ENCODE peak calls at places on chromosomes 13 and 19, in nine cellular contexts. S is COR-L47; E is body of pancreas; Z is small intestine; G is activated CD4-positive, alpha-beta T cell treated with anti-CD3 and anti-CD28 coated beads, Interleukin-2, amount 50 U/mL, for 24 hours; O is HCEC 1CT; D is stimulated activated CD4-positive, alpha-beta T cell treated with anti-CD3 and anti-CD28 coated beads, TNF-alpha, amount 100 ng/mL, for 48 hours; L is EH; J is NCI-H774. Q is an unnamed sample.
A peak's percentile ranks its signal among the peaks of the same experiment; 100 is the strongest.

GRCh38 chr19:45863840-45864628 is at the start of gene FOXA3:
- DNase-seq in S (peak; percentile 37), E (peak; percentile 82), Z (peak; percentile 80), G (no peak), O (peak; percentile 47), D (no peak), L (peak; percentile 41), J (peak; percentile 69), Q (no peak)

GRCh38 chr13:39931505-39931904 is 276.0 kb downstream of the COG6 start:
- DNase-seq in S (no peak), E (no peak), Z (no peak), G (no peak), O (no peak), D (no peak), L (no peak), J (no peak), Q (no peak)

GRCh38 chr13:48829536-48829935 is 146.2 kb upstream of the FNDC3A start:
- DNase-seq in S (no peak), E (no peak), Z (no peak), G (no peak), O (no peak), D (no peak), L (no peak), J (no peak), Q (no peak)

GRCh38 chr13:110593430-110594130 is 21.8 kb upstream of the NAXD start:
- DNase-seq in S (peak; percentile 56), E (peak; percentile 37), Z (peak; percentile 78), G (no peak), O (peak; percentile 66), D (no peak), L (peak; percentile 69), J (peak; percentile 68), Q (no peak)

GRCh38 chr19:16899566-16900075 is 10.8 kb downstream of the F2RL3 start:
- DNase-seq in S (no peak), E (no peak), Z (peak; percentile 16), G (no peak), O (no peak), D (no peak), L (peak; percentile 37), J (no peak), Q (no peak)

GRCh38 chr19:33740811-33741396 is 55.8 kb upstream of the KCTD15 start:
- DNase-seq in S (no peak), E (peak; percentile 25), Z (peak; percentile 25), G (no peak), O (no peak), D (no peak), L (peak; percentile 58), J (no peak), Q (no peak)

GRCh38 chr19:55270172-55270942 is 9.6 kb downstream of the HSPBP1 start:
- DNase-seq in S (no peak), E (no peak), Z (peak; percentile 18), G (no peak), O (no peak), D (no peak), L (no peak), J (no peak), Q (no peak)

GRCh38 chr19:46466536-46467199 is 4.7 kb downstream of the PNMA8A start:
- DNase-seq in S (no peak), E (no peak), Z (no peak), G (no peak), O (peak; percentile 92), D (no peak), L (peak; percentile 90), J (no peak), Q (no peak)

GRCh38 chr13:33612641-33613638 is 205.0 kb upstream of the RFC3 start:
- DNase-seq in S (no peak), E (no peak), Z (no peak), G (no peak), O (no peak), D (peak; percentile 34), L (no peak), J (no peak), Q (no peak)

GRCh38 chr19:35108730-35109129 is 6.9 kb upstream of the FXYD3 start:
- DNase-seq in S (no peak), E (no peak), Z (no peak), G (no peak), O (no peak), D (no peak), L (no peak), J (no peak), Q (no peak)

GRCh38 chr13:43411211-43411610 is 375.6 kb downstream of the ENOX1 start:
- DNase-seq in S (no peak), E (no peak), Z (no peak), G (no peak), O (no peak), D (no peak), L (no peak), J (no peak), Q (no peak)

GRCh38 chr19:34428549-34429285 is 536 bp downstream of the UBA2 start:
- DNase-seq in S (no peak), E (no peak), Z (peak; percentile 37), G (peak; percentile 33), O (peak; percentile 32), D (peak; percentile 8), L (peak; percentile 49), J (no peak), Q (no peak)